ENCODE peak calls at places on chromosomes 2 and 18, in six cellular contexts. C, I, F, L, M and N are unnamed samples.

GRCh38 chr2:20254731-20255130 is 29.8 kb upstream of the SDC1 start:
- DNase-seq in C (no peak), L (no peak), F (no peak), I (no peak), M (no peak), N (no peak)

GRCh38 chr2:199841409-199841808 is 9.6 kb downstream of the FTCDNL1 start:
- DNase-seq in L (no peak), I (no peak), F (no peak), C (no peak), M (no peak), N (no peak)

GRCh38 chr2:110106642-110107041 is 9.0 kb downstream of the MALL start:
- DNase-seq in C (no peak), I (no peak), F (no peak), M (no peak), L (peak; percentile 40), N (no peak)

GRCh38 chr2:207869784-207870778 is 100.4 kb upstream of the FZD5 start:
- DNase-seq in M (peak; percentile 17), F (no peak), L (peak; percentile 73), C (peak; percentile 95), I (no peak), N (peak; percentile 60)

GRCh38 chr2:62379576-62379975 is 126.4 kb downstream of the TMEM17 start:
- DNase-seq in I (no peak), M (no peak), F (no peak), L (no peak), C (no peak), N (no peak)

GRCh38 chr18:50163505-50163904 is 31.4 kb downstream of the MYO5B start:
- DNase-seq in L (no peak), C (no peak), F (no peak), M (no peak), I (no peak), N (no peak)

GRCh38 chr18:26103579-26103978 is 13.2 kb upstream of the SS18 start:
- DNase-seq in C (no peak), F (no peak), L (no peak), M (peak; percentile 60), I (no peak), N (no peak)

GRCh38 chr2:30798536-30798991 is 8.7 kb downstream of the CAPN13 start:
- DNase-seq in L (no peak), F (no peak), M (no peak), I (no peak), C (peak; percentile 65), N (no peak)

GRCh38 chr18:1048048-1048447 is 143.4 kb downstream of the ADCYAP1 start:
- DNase-seq in M (no peak), L (no peak), I (no peak), C (peak; percentile 7), F (no peak), N (no peak)

GRCh38 chr18:4157339-4157738 is 297.8 kb downstream of the DLGAP1 start:
- DNase-seq in F (no peak), M (no peak), L (no peak), I (no peak), C (no peak), N (no peak)

GRCh38 chr2:19574788-19575260 is 216.4 kb upstream of the OSR1 start:
- DNase-seq in L (no peak), C (no peak), F (no peak), M (no peak), I (no peak), N (peak; percentile 47)

GRCh38 chr2:173667415-173667814 is 297.8 kb downstream of the SP3 start:
- DNase-seq in C (no peak), F (no peak), I (no peak), M (peak; percentile 8), L (no peak), N (no peak)

GRCh38 chr2:101811226-101812015 is 113.9 kb downstream of the MAP4K4 start:
- DNase-seq in C (no peak), L (no peak), M (no peak), F (no peak), I (no peak), N (no peak)

GRCh38 chr2:239274391-239275001 is 126.3 kb downstream of the HDAC4 start:
- DNase-seq in I (no peak), F (peak; percentile 10), L (no peak), C (no peak), M (no peak), N (peak; percentile 81)
- H3K4me3 ChIP-seq in I (no peak overlapping the region), F (peak overlapping the region; percentile 5), L (peak overlapping the region; percentile 36), C (no peak overlapping the region), M (no peak overlapping the region), N (peak overlapping the region; percentile 9)

GRCh38 chr2:70766357-70767093 is 1.5 kb downstream of the ADD2 start:
- DNase-seq in I (no peak), F (no peak), M (no peak), C (no peak), L (no peak), N (no peak)
- H3K4me3 ChIP-seq in I (no peak overlapping the region), F (no peak overlapping the region), M (no peak overlapping the region), C (peak overlapping the region; percentile 32), L (no peak overlapping the region), N (no peak overlapping the region)

DNA sequence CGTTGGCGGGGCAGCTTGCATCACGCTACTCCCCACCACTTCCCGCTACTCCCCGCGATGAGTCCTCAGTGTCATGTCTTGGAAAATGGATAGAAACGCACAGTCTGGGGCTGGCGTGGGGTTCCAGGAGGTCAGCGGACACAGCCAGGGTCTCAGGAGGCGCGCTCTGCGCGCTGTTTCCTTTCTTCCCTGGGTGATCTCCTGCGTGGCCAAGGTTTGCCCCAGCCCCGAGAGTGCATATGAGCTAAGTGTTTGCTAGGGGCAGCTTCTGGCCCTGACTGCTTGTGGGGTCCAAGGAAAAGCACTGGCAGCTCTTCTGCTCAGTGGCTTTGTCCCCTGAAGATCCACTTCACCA is 2.7 kb upstream of the HS6ST1 start:
- DNase-seq in F (peak; percentile 40), I (no peak), C (no peak), L (no peak), M (no peak), N (no peak)
- H3K4me3 ChIP-seq in F (no peak overlapping the region), I (peak overlapping the region; percentile 50), C (no peak overlapping the region), L (no peak overlapping the region), M (no peak overlapping the region), N (no peak overlapping the region)

GRCh38 chr2:263022-263738 is 652 bp downstream of the SH3YL1 start:
- DNase-seq in I (no peak), M (no peak), C (no peak), L (no peak), F (no peak), N (no peak)

GRCh38 chr2:260507-261161 is 3.2 kb downstream of the SH3YL1 start:
- DNase-seq in M (no peak), L (no peak), C (no peak), I (no peak), F (no peak), N (no peak)

GRCh38 chr2:259789-260331 is 4.0 kb downstream of the SH3YL1 start:
- DNase-seq in C (no peak), I (no peak), L (no peak), M (no peak), F (no peak), N (no peak)

GRCh38 chr2:263774-264492 is at the start of gene SH3YL1:
- DNase-seq in I (peak; percentile 70), F (peak; percentile 42), C (no peak), M (peak; percentile 43), L (no peak), N (no peak)

GRCh38 chr2:262117-262516 is 1.7 kb downstream of the SH3YL1 start:
- DNase-seq in I (no peak), C (no peak), F (no peak), M (no peak), L (no peak), N (no peak)
- H3K4me3 ChIP-seq in I (no peak overlapping the region), C (no peak overlapping the region), F (no peak overlapping the region), M (no peak overlapping the region), L (no peak overlapping the region), N (no peak overlapping the region)